ENCODE peak calls at places on chromosomes 6 and 20, in seven cellular contexts. One of them, this sample, is unnamed.

GRCh38 chr20:54472607-54473006 is 2.8 kb upstream of the DOK5 start:
- DNase-seq in hippocampal formation: no peak
- DNase-seq in IMR-90: no peak
- DNase-seq in AG04450: no peak
- DNase-seq in GM04504: no peak
- DNase-seq in NCI-H1048: no peak
- DNase-seq in amniotic stem cell: no peak
- DNase-seq in this sample: no peak

GRCh38 chr6:28712982-28713381 is 187.3 kb downstream of the GPX5 start:
- DNase-seq in amniotic stem cell: no peak
- DNase-seq in IMR-90: no peak
- DNase-seq in hippocampal formation: no peak
- DNase-seq in AG04450: no peak
- DNase-seq in GM04504: no peak
- DNase-seq in NCI-H1048: no peak
- DNase-seq in this sample: no peak

GRCh38 chr6:89273816-89274215 is 41.3 kb downstream of the GABRR2 start:
- DNase-seq in GM04504: no peak
- DNase-seq in amniotic stem cell: no peak
- DNase-seq in hippocampal formation: no peak
- DNase-seq in AG04450: no peak
- DNase-seq in IMR-90: no peak
- DNase-seq in NCI-H1048: no peak
- DNase-seq in this sample: no peak

GRCh38 chr6:165439928-165440554 is 130.6 kb upstream of the C6orf118 start:
- DNase-seq in hippocampal formation: no peak
- DNase-seq in NCI-H1048: peak
- DNase-seq in IMR-90: peak
- DNase-seq in GM04504: peak
- DNase-seq in amniotic stem cell: no peak
- DNase-seq in AG04450: peak
- DNase-seq in this sample: peak

GRCh38 chr20:23152902-23153301 is 66.8 kb upstream of the CD93 start:
- DNase-seq in amniotic stem cell: no peak
- DNase-seq in AG04450: no peak
- DNase-seq in NCI-H1048: no peak
- DNase-seq in GM04504: no peak
- DNase-seq in hippocampal formation: no peak
- DNase-seq in IMR-90: no peak
- DNase-seq in this sample: no peak

GRCh38 chr6:31821301-31822037 is 6.1 kb upstream of the HSPA1B start:
- DNase-seq in AG04450: no peak
- DNase-seq in amniotic stem cell: no peak
- DNase-seq in GM04504: no peak
- DNase-seq in IMR-90: peak
- DNase-seq in NCI-H1048: no peak
- DNase-seq in hippocampal formation: peak
- DNase-seq in this sample: no peak

GRCh38 chr6:152552616-152553209 is 84.4 kb downstream of the SYNE1 start:
- DNase-seq in amniotic stem cell: peak
- DNase-seq in AG04450: peak
- DNase-seq in NCI-H1048: no peak
- DNase-seq in IMR-90: peak
- DNase-seq in hippocampal formation: peak
- DNase-seq in GM04504: peak
- DNase-seq in this sample: peak

GRCh38 chr6:135212935-135213334 is 31.8 kb downstream of the MYB start:
- DNase-seq in GM04504: peak
- DNase-seq in IMR-90: peak
- DNase-seq in amniotic stem cell: no peak
- DNase-seq in hippocampal formation: no peak
- DNase-seq in AG04450: no peak
- DNase-seq in NCI-H1048: no peak
- DNase-seq in this sample: no peak

GRCh38 chr6:298233-299049 is 6.2 kb downstream of the DUSP22 start:
- DNase-seq in hippocampal formation: no peak
- DNase-seq in IMR-90: no peak
- DNase-seq in AG04450: no peak
- DNase-seq in GM04504: no peak
- DNase-seq in amniotic stem cell: no peak
- DNase-seq in NCI-H1048: no peak
- DNase-seq in this sample: no peak